ENCODE peak calls at places on chromosome 1, in four cellular contexts. X is NCI-H1105, C is right lobe of liver, R is GM23248. A is an unnamed sample.

GRCh38 chr1:156823210-156823790 is 6.7 kb upstream of the SH2D2A start:
- DNase-seq in X (no peak), C (no peak), R (no peak), A (no peak)

GRCh38 chr1:20978413-20978812 is 191.3 kb upstream of the HP1BP3 start:
- DNase-seq in X (no peak), C (no peak), R (peak), A (no peak)

GRCh38 chr1:54248966-54249365 is 49.0 kb downstream of the MRPL37 start:
- DNase-seq in X (no peak), C (no peak), R (peak), A (no peak)

GRCh38 chr1:98482611-98483010 is 178.9 kb upstream of the SNX7 start:
- DNase-seq in X (no peak), C (no peak), R (no peak), A (no peak)

GRCh38 chr1:234727018-234727757 is 117.2 kb upstream of the IRF2BP2 start:
- DNase-seq in X (no peak), C (no peak), R (no peak), A (no peak)

GRCh38 chr1:15997637-15998280 is 6.3 kb upstream of the SRARP start:
- DNase-seq in X (no peak), C (no peak), R (no peak), A (no peak)

GRCh38 chr1:27342391-27342777 is 562 bp downstream of the SYTL1 start:
- DNase-seq in X (no peak), C (no peak), R (no peak), A (no peak)

GRCh38 chr1:84253891-84254290 is 47.6 kb upstream of the SAMD13 start:
- DNase-seq in X (no peak), C (no peak), R (peak), A (no peak)

GRCh38 chr1:56123421-56123820 is 455.9 kb downstream of the PLPP3 start:
- DNase-seq in X (no peak), C (no peak), R (peak), A (no peak)

GRCh38 chr1:208089971-208090755 is 154.0 kb downstream of the PLXNA2 start:
- DNase-seq in X (no peak), C (no peak), R (peak), A (no peak)

GRCh38 chr1:48853006-48853405 is 76.3 kb upstream of the BEND5 start:
- DNase-seq in X (no peak), C (no peak), R (peak), A (no peak)

GRCh38 chr1:155013632-155014031 is 11.0 kb downstream of the ZBTB7B start:
- DNase-seq in X (no peak), C (no peak), R (no peak), A (no peak)

GRCh38 chr1:26602378-26602959 is 72.9 kb downstream of the RPS6KA1 start:
- DNase-seq in X (peak), C (no peak), R (peak), A (peak)

GRCh38 chr1:27403065-27403726 is 10.8 kb downstream of the GPR3 start:
- DNase-seq in X (no peak), C (no peak), R (peak), A (no peak)

GRCh38 chr1:232643227-232643626 is 13.3 kb upstream of the SIPA1L2 start:
- DNase-seq in X (no peak), C (no peak), R (no peak), A (no peak)

GRCh38 chr1:242243472-242243871 is 244.6 kb upstream of the MAP1LC3C start:
- DNase-seq in X (no peak), C (no peak), R (no peak), A (no peak)

GRCh38 chr1:9559673-9560072 is 20.4 kb downstream of the SLC25A33 start:
- DNase-seq in X (no peak), C (no peak), R (no peak), A (no peak)

GRCh38 chr1:169925505-169926482 is 32.1 kb upstream of the SCYL3 start:
- DNase-seq in X (no peak), C (no peak), R (no peak), A (no peak)

GRCh38 chr1:219555031-219555667 is 57.8 kb downstream of the ZC3H11B start:
- DNase-seq in X (no peak), C (no peak), R (peak), A (peak)

GRCh38 chr1:226698659-226699058 is 40.4 kb downstream of the ITPKB start:
- DNase-seq in X (no peak), C (no peak), R (no peak), A (no peak)

GRCh38 chr1:150976401-150976821 is 1.8 kb upstream of the CERS2 start:
- DNase-seq in X (no peak), C (no peak), R (no peak), A (no peak)

GRCh38 chr1:29736582-29737188 is 500.4 kb downstream of the PTPRU start:
- DNase-seq in X (no peak), C (no peak), R (peak), A (no peak)

A was measured in NCI-H1436.